ENCODE peak calls at places on chromosomes 13 and 19, in four cellular contexts. K is K562, S is HepG2, F is SK-N-SH. W is an unnamed sample.
A peak's percentile ranks its signal among the peaks of the same experiment; 100 is the strongest.

GRCh38 chr19:17214531-17215124 is 529 bp upstream of the USE1 start:
- DNase-seq in K (peak; percentile 34), S (no peak), F (peak; percentile 62), W (no peak)

GRCh38 chr19:41708481-41708880 is at the start of gene CEACAM5:
- DNase-seq in K (no peak), S (no peak), F (no peak), W (no peak)

GRCh38 chr13:71801781-71802180 is 65.2 kb downstream of the DACH1 start:
- DNase-seq in K (no peak), S (no peak), F (peak; percentile 61), W (no peak)

GRCh38 chr19:15332311-15332996 is at the start of gene BRD4:
- DNase-seq in K (peak; percentile 91), S (no peak), F (peak; percentile 95), W (peak; percentile 86)

GRCh38 chr13:46577656-46578589 is 25.0 kb downstream of the LRCH1 start:
- DNase-seq in K (no peak), S (no peak), F (no peak), W (no peak)

GRCh38 chr19:43711751-43712355 is 4.0 kb upstream of the IRGC start:
- DNase-seq in K (no peak), S (no peak), F (no peak), W (no peak)

GRCh38 chr19:29837448-29837961 is 25.7 kb downstream of the CCNE1 start:
- DNase-seq in K (no peak), S (no peak), F (no peak), W (no peak)

GRCh38 chr13:111961236-111961635 is 105.7 kb upstream of the SOX1 start:
- DNase-seq in K (no peak), S (no peak), F (no peak), W (no peak)

GRCh38 chr13:111115051-111115840 is at the start of gene ARHGEF7:
- DNase-seq in K (peak; percentile 41), S (no peak), F (peak; percentile 86), W (peak; percentile 77)

GRCh38 chr13:94435604-94436226 is 43.8 kb downstream of the DCT start:
- DNase-seq in K (peak; percentile 32), S (peak; percentile 27), F (peak; percentile 60), W (no peak)

GRCh38 chr13:31631071-31631470 is 108.3 kb upstream of the RXFP2 start:
- DNase-seq in K (no peak), S (no peak), F (no peak), W (no peak)

GRCh38 chr13:81104316-81104715 is 763.4 kb upstream of the SPRY2 start:
- DNase-seq in K (no peak), S (no peak), F (no peak), W (no peak)

GRCh38 chr19:6668696-6669095 is 1.3 kb downstream of the TNFSF14 start:
- DNase-seq in K (no peak), S (no peak), F (no peak), W (no peak)

GRCh38 chr13:37134411-37135041 is 29.1 kb upstream of the CSNK1A1L start:
- DNase-seq in K (no peak), S (no peak), F (no peak), W (no peak)

GRCh38 chr13:66887088-66887487 is 343.0 kb downstream of the PCDH9 start:
- DNase-seq in K (no peak), S (no peak), F (peak; percentile 8), W (no peak)

GRCh38 chr19:46426506-46427162 is 2.1 kb downstream of the PNMA8C start:
- DNase-seq in K (peak; percentile 81), S (peak; percentile 71), F (peak; percentile 94), W (no peak)

GRCh38 chr13:32863596-32863995 is 152.6 kb upstream of the KL start:
- DNase-seq in K (no peak), S (no peak), F (no peak), W (no peak)

GRCh38 chr13:20991741-20992520 is 69.5 kb downstream of the LATS2 start:
- DNase-seq in K (no peak), S (no peak), F (no peak), W (no peak)

GRCh38 chr19:35331551-35332214 is 2.7 kb downstream of the CD22 start:
- DNase-seq in K (peak; percentile 3), S (no peak), F (no peak), W (no peak)
- TF ChIP-seq POLR2AphosphoS5 in K (no peak), S (no peak), F (no peak), W (no peak)

GRCh38 chr13:35472308-35473008 is 4.0 kb downstream of the MAB21L1 start:
- DNase-seq in K (no peak), S (no peak), F (peak; percentile 52), W (no peak)
- TF ChIP-seq USF2 in K (no peak), S (no peak), F (no peak), W (no peak)

GRCh38 chr13:48233097-48233885 is at the start of gene ITM2B:
- DNase-seq in K (peak; percentile 87), S (peak; percentile 56), F (peak; percentile 97), W (peak; percentile 74)
- TF ChIP-seq POLR2AphosphoS5 in K (no peak), S (peak; percentile 71), F (peak; percentile 88), W (peak; percentile 76)

DNA sequence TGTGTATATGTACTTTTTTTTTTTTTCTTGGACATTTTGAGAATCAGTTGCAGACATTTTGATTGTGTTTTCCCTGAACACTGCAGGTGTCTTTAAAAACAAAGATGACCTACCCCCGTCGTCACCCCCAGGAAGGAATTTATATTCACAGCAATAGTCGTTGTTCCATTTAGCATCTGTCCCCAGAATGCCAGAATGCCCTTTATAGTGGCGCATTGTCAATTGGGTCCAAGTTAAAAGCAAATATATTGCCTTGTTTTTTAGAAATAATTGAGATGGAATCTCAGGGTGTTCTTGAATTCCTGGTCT is 1.8 kb upstream of the RNF225 start:
- DNase-seq in K (no peak), S (no peak), F (no peak), W (no peak)
- TF ChIP-seq USF2 in K (no peak), S (no peak), F (no peak), W (no peak)

GRCh38 chr19:1450735-1451669 is 1.1 kb downstream of the APC2 start:
- DNase-seq in K (no peak), S (no peak), F (peak; percentile 69), W (no peak)

GRCh38 chr19:1447944-1448343 is 2.0 kb upstream of the APC2 start:
- DNase-seq in K (no peak), S (no peak), F (no peak), W (no peak)

GRCh38 chr19:1447565-1447903 is 2.4 kb upstream of the APC2 start:
- DNase-seq in K (no peak), S (no peak), F (no peak), W (no peak)

GRCh38 chr19:1451916-1452801 is 2.2 kb downstream of the APC2 start:
- DNase-seq in K (no peak), S (no peak), F (peak; percentile 86), W (no peak)

GRCh38 chr19:1449467-1450442 is at the start of gene APC2:
- DNase-seq in K (peak; percentile 93), S (no peak), F (peak; percentile 97), W (peak; percentile 93)
- TF ChIP-seq POLR2AphosphoS5 in K (no peak), S (no peak), F (no peak), W (no peak)

DNA sequence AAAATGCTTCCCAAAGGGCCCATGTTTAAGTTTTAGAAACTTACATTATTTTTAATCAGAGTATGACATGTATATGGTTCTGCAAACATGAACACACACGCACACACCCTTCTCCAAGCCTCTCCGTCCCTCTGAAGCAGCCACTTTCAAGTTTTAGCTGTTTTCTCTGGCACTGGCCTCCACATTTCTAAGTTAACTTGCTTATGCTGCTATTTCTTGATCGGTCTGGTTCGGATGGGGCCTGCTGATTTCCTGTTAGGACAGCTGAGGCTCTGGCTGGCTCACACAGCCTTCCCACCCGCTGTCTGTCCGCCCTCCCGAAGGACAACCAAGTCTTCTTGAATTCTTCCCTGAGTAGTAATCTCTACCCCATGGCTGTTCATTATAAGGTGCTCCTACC is 4.4 kb downstream of the SPC24 start:
- DNase-seq in K (no peak), S (no peak), F (no peak), W (no peak)
- TF ChIP-seq USF2 in K (no peak), S (no peak), F (no peak), W (no peak)

GRCh38 chr19:4089400-4089908 is 22.8 kb upstream of the ZBTB7A start:
- DNase-seq in K (no peak), S (no peak), F (no peak), W (no peak)
- TF ChIP-seq POLR2AphosphoS5 in K (no peak), S (no peak), F (no peak), W (no peak)

GRCh38 chr13:30510091-30510490 is 44.4 kb upstream of the HMGB1 start:
- DNase-seq in K (no peak), S (no peak), F (no peak), W (no peak)
- TF ChIP-seq USF2 in K (no peak), S (no peak), F (no peak), W (no peak)

GRCh38 chr13:25762288-25762687 is 289.5 kb downstream of the SHISA2 start:
- DNase-seq in K (no peak), S (no peak), F (no peak), W (no peak)
- TF ChIP-seq POLR2AphosphoS5 in K (no peak), S (no peak), F (no peak), W (no peak)

W was measured in H1.